ENCODE peak calls at places on chromosome 12, in four cellular contexts. N is CD4-positive, alpha-beta T cell; F is foreskin fibroblast; J is left cardiac atrium. A is an unnamed sample.

GRCh38 chr12:39975374-39975918 is 130.4 kb downstream of the SLC2A13 start:
- DNase-seq in F (no peak), J (no peak), N (no peak), A (no peak)

GRCh38 chr12:57241556-57242310 is 9.3 kb downstream of the STAC3 start:
- DNase-seq in J (no peak), N (no peak), F (no peak), A (peak)

GRCh38 chr12:66210840-66211239 is 21.8 kb downstream of the IRAK3 start:
- DNase-seq in J (no peak), F (no peak), N (no peak), A (no peak)

GRCh38 chr12:6554168-6554989 is 1.5 kb downstream of the IFFO1 start:
- DNase-seq in J (peak), N (peak), F (peak), A (peak)

GRCh38 chr12:113831016-113831415 is 135.1 kb downstream of the RBM19 start:
- DNase-seq in N (no peak), F (peak), J (no peak), A (no peak)

GRCh38 chr12:132251310-132251709 is 78.1 kb downstream of the GALNT9 start:
- DNase-seq in N (no peak), F (no peak), J (no peak), A (no peak)

GRCh38 chr12:61566183-61566582 is 694.0 kb upstream of the USP15 start:
- DNase-seq in J (no peak), F (no peak), N (no peak), A (no peak)

GRCh38 chr12:115451785-115452736 is 768.1 kb upstream of the TBX3 start:
- DNase-seq in N (no peak), J (peak), F (no peak), A (no peak)

GRCh38 chr12:119020377-119021360 is 39.3 kb downstream of the SRRM4 start:
- DNase-seq in J (peak), F (no peak), N (no peak), A (no peak)

GRCh38 chr12:126676426-126676825 is 1590.5 kb upstream of the TMEM132C start:
- DNase-seq in N (no peak), J (no peak), F (no peak), A (no peak)